ENCODE peak calls at places on chromosomes 6 and 20, in ten cellular contexts. Q is choroid plexus epithelial cell, U is dorsolateral prefrontal cortex, G is upper lobe of right lung, Y is foreskin fibroblast, H is Calu3, T is nephron progenitor cell, F is IMR-90, N is psoas muscle, J is stomach. V is an unnamed sample.

GRCh38 chr20:47143658-47144057 is 212.8 kb downstream of the ZMYND8 start:
- DNase-seq in J (no peak), H (no peak), F (no peak), N (no peak), Q (no peak), Y (no peak), U (no peak), T (no peak), G (no peak), V (no peak)

GRCh38 chr6:134938896-134939295 is 11.0 kb downstream of the ALDH8A1 start:
- DNase-seq in T (no peak), U (no peak), F (peak; percentile 72), G (no peak), N (no peak), H (no peak), Q (no peak), J (no peak), Y (no peak), V (peak; percentile 61)

GRCh38 chr6:105500693-105501092 is 97.8 kb upstream of the PREP start:
- DNase-seq in Y (no peak), N (no peak), T (no peak), U (no peak), F (no peak), J (no peak), Q (no peak), H (no peak), G (no peak), V (no peak)

GRCh38 chr20:10965936-10966470 is 292.2 kb upstream of the JAG1 start:
- DNase-seq in U (no peak), G (no peak), N (no peak), T (no peak), F (peak; percentile 64), Y (peak; percentile 18), H (no peak), J (no peak), Q (peak; percentile 60), V (no peak)

GRCh38 chr6:99416226-99416625 is 8.9 kb downstream of the PNISR start:
- DNase-seq in T (no peak), G (no peak), Q (no peak), H (no peak), Y (no peak), J (no peak), N (no peak), U (no peak), F (peak; percentile 36), V (no peak)

GRCh38 chr6:122833229-122833556 is 44.1 kb downstream of the SMPDL3A start:
- DNase-seq in J (no peak), G (no peak), F (no peak), U (peak; percentile 69), Q (peak; percentile 21), H (no peak), N (no peak), T (no peak), Y (peak; percentile 45), V (no peak)

GRCh38 chr6:134272365-134272764 is 45.5 kb downstream of the SGK1 start:
- DNase-seq in N (no peak), G (no peak), T (no peak), Q (no peak), J (no peak), F (no peak), Y (no peak), H (no peak), U (no peak), V (no peak)

GRCh38 chr6:128487746-128488145 is 32.7 kb downstream of the PTPRK start:
- DNase-seq in F (peak; percentile 85), Q (peak; percentile 87), H (peak; percentile 61), G (no peak), U (no peak), Y (no peak), J (no peak), N (no peak), T (no peak), V (no peak)

GRCh38 chr20:1427457-1428054 is 34.7 kb upstream of the FKBP1A start:
- DNase-seq in U (no peak), J (no peak), G (no peak), N (no peak), H (no peak), Y (peak; percentile 62), Q (peak; percentile 93), T (no peak), F (peak; percentile 37), V (no peak)

GRCh38 chr6:156984178-156984738 is 207.1 kb downstream of the ARID1B start:
- DNase-seq in U (no peak), H (no peak), Y (no peak), T (no peak), J (no peak), Q (no peak), F (no peak), N (no peak), G (no peak), V (peak; percentile 51)

GRCh38 chr6:11486051-11486450 is 51.5 kb upstream of the TMEM170B start:
- DNase-seq in U (no peak), N (no peak), H (no peak), Y (no peak), Q (no peak), T (no peak), G (no peak), J (no peak), F (no peak), V (no peak)

GRCh38 chr6:119627908-119628669 is 278.5 kb upstream of the MAN1A1 start:
- DNase-seq in G (no peak), N (no peak), Q (peak; percentile 16), F (peak; percentile 49), T (no peak), J (no peak), H (no peak), Y (peak; percentile 49), U (no peak), V (no peak)

GRCh38 chr6:98839788-98840361 is 5.5 kb downstream of the POU3F2 start:
- DNase-seq in G (no peak), Y (peak; percentile 41), H (no peak), U (peak; percentile 38), F (peak; percentile 8), N (no peak), J (no peak), T (no peak), Q (peak; percentile 43), V (no peak)

GRCh38 chr6:44057238-44057930 is 69.9 kb downstream of the MRPL14 start:
- DNase-seq in F (peak; percentile 34), T (no peak), G (no peak), Q (no peak), H (no peak), Y (no peak), J (no peak), U (no peak), N (no peak), V (no peak)

GRCh38 chr6:126143650-126144260 is 157.4 kb downstream of the TRMT11 start:
- DNase-seq in G (no peak), U (no peak), Q (peak; percentile 19), F (no peak), Y (no peak), N (no peak), T (no peak), H (no peak), J (no peak), V (no peak)

GRCh38 chr20:51388227-51388626 is 154.3 kb downstream of the NFATC2 start:
- DNase-seq in N (no peak), Y (peak; percentile 55), T (no peak), F (peak; percentile 66), H (no peak), J (no peak), G (no peak), U (no peak), Q (no peak), V (no peak)

GRCh38 chr6:139996253-139996834 is 621.9 kb upstream of the CITED2 start:
- DNase-seq in J (no peak), U (no peak), N (no peak), F (no peak), H (peak; percentile 43), G (no peak), Q (peak; percentile 54), T (peak; percentile 7), Y (no peak), V (no peak)
- TF ChIP-seq CTCF in J (no peak), U (no peak), N (peak; percentile 21), F (peak; percentile 2), H (no peak), G (peak; percentile 13), Q (no peak), T (peak; percentile 12), Y (no peak), V (peak; percentile 12)

DNA sequence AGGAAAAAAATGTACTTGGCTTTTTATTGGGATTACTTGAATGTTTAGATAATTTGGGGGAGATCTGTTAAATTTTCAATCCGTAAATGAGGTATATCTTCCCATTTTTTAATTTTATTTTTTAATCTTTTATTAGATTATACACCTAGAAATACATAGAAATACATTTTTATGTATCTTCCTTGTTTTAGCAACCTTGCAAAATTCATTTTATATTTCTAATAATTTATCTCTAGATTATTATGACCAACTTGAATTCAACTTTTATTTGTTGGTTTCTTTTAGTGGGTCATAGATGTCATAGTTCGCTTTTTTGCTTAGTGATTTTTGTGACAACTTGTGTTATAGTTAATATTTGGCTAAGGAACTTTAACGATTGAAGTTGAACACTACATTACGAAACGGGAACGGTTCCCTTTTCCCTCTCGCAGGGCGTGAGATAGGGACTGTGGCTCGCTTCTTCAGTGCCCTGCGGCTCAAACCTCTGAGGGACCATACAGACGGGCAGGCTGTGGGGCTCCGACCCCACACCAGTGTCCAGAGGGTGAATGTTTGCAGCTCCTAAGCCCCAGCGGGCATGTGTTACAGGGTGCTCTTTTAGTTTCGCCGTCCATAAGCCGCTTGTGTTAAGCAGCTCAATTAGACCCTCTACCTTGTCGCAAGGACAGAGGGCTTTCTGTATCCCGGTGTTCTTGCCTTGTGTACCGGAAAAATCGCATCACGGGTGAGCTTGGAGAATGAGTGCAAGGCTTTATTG is 53.8 kb downstream of the PRND start:
- DNase-seq in J (no peak), F (no peak), Q (no peak), T (no peak), N (no peak), Y (no peak), G (no peak), H (no peak), U (no peak), V (no peak)
- TF ChIP-seq CTCF in J (no peak), F (no peak), Q (no peak), T (no peak), N (no peak), Y (no peak), G (no peak), H (no peak), U (no peak), V (no peak)

DNA sequence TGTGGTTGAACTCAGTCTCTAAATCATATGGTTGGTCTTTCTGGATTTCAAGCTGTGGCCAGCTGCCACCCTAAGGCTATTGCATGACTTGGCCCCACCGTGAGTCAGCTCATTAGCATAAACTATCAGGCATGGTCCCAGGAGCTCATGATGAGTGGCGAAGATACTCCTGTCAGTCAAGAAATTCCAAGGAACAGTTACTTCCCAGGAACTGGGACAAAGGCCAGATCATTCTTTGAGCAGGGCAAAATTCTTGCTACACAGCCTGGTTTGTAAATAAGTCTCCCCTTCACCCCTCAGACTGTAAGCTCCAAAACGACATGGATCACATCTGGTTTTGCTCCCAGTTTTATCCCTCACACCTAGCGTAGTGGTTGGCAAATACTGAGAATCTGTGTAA is 33.0 kb upstream of the KIAA1586 start:
- DNase-seq in Y (peak; percentile 95), H (no peak), G (no peak), U (no peak), N (no peak), T (no peak), F (peak; percentile 77), Q (peak; percentile 33), J (no peak), V (no peak)
- TF ChIP-seq CTCF in Y (no peak), H (no peak), G (no peak), U (no peak), N (no peak), T (no peak), F (no peak), Q (no peak), J (no peak), V (no peak)

GRCh38 chr6:41373919-41374617 is 38.7 kb downstream of the NCR2 start:
- DNase-seq in H (no peak), N (no peak), U (no peak), Q (no peak), G (no peak), Y (peak; percentile 10), J (no peak), T (peak; percentile 53), F (no peak), V (peak; percentile 31)
- TF ChIP-seq CTCF in H (no peak), N (no peak), U (no peak), Q (no peak), G (no peak), Y (no peak), J (no peak), T (no peak), F (no peak), V (no peak)

V was measured in GM13976.